ENCODE peak calls at places on chromosome 10, in seven cellular contexts. F, O, N, Z, P, R and M are unnamed samples.

GRCh38 chr10:110151467-110151866 is 55.9 kb upstream of the MXI1 start:
- DNase-seq in R (no peak), F (no peak), Z (no peak), P (no peak), N (no peak), O (no peak), M (no peak)

GRCh38 chr10:90557385-90557784 is 300.5 kb downstream of the HTR7 start:
- DNase-seq in O (no peak), R (no peak), P (no peak), Z (no peak), F (no peak), N (no peak), M (no peak)

GRCh38 chr10:93445097-93445960 is 36.8 kb downstream of the MYOF start:
- DNase-seq in P (peak; percentile 12), O (peak; percentile 88), Z (peak; percentile 66), F (peak; percentile 93), R (peak; percentile 68), N (peak; percentile 98), M (peak; percentile 91)

GRCh38 chr10:125316436-125316835 is 156.1 kb upstream of the CTBP2 start:
- DNase-seq in N (no peak), R (no peak), Z (no peak), F (no peak), P (no peak), O (no peak), M (no peak)

GRCh38 chr10:73581912-73582311 is 9.2 kb downstream of the USP54 start:
- DNase-seq in O (no peak), F (no peak), Z (no peak), N (no peak), R (no peak), P (no peak), M (no peak)

GRCh38 chr10:43376828-43377227 is 5.4 kb downstream of the FXYD4 start:
- DNase-seq in N (no peak), R (no peak), P (no peak), O (no peak), F (no peak), Z (no peak), M (no peak)

GRCh38 chr10:22598488-22598887 is 115.9 kb downstream of the PIP4K2A start:
- DNase-seq in O (no peak), F (no peak), P (no peak), R (no peak), N (peak; percentile 27), Z (no peak), M (no peak)

GRCh38 chr10:86389441-86390193 is 23.0 kb upstream of the GRID1 start:
- DNase-seq in R (peak; percentile 82), N (no peak), Z (peak; percentile 45), O (peak; percentile 69), P (no peak), F (no peak), M (no peak)

GRCh38 chr10:97570789-97571536 is 1.6 kb upstream of the ANKRD2 start:
- DNase-seq in N (no peak), F (no peak), Z (no peak), R (no peak), P (no peak), O (no peak), M (no peak)

GRCh38 chr10:12177642-12178041 is 18.0 kb downstream of the NUDT5 start:
- DNase-seq in N (peak; percentile 8), F (no peak), O (no peak), R (no peak), P (no peak), Z (no peak), M (no peak)

GRCh38 chr10:72243822-72244437 is 27.9 kb upstream of the ASCC1 start:
- DNase-seq in R (no peak), N (peak; percentile 90), F (peak; percentile 80), O (no peak), P (no peak), Z (no peak), M (no peak)

GRCh38 chr10:96999987-97000386 is 167.9 kb downstream of the LCOR start:
- DNase-seq in F (no peak), R (no peak), P (no peak), O (no peak), Z (no peak), N (no peak), M (no peak)

GRCh38 chr10:86249794-86250193 is 116.8 kb downstream of the GRID1 start:
- DNase-seq in P (no peak), R (no peak), O (no peak), F (no peak), Z (no peak), N (no peak), M (no peak)

GRCh38 chr10:80158598-80159127 is 26.1 kb downstream of the PLAC9 start:
- DNase-seq in F (peak; percentile 92), N (peak; percentile 98), O (no peak), Z (no peak), R (no peak), P (no peak), M (peak; percentile 83)